ENCODE peak calls at places on chromosomes 13 and 19, in four cellular contexts. Q, A, X and O are unnamed samples.
A peak's percentile ranks its signal among the peaks of the same experiment; 100 is the strongest.

GRCh38 chr19:54420068-54420382 is 4.8 kb downstream of the TTYH1 start:
- DNase-seq in Q (no peak), A (no peak), X (no peak), O (no peak)

GRCh38 chr13:20828540-20829364 is 55.0 kb upstream of the EEF1AKMT1 start:
- DNase-seq in Q (no peak), A (no peak), X (no peak), O (no peak)

GRCh38 chr13:112391747-112392146 is 15.6 kb downstream of the SPACA7 start:
- DNase-seq in Q (no peak), A (no peak), X (no peak), O (no peak)

GRCh38 chr13:108214511-108215383 is 589 bp downstream of the LIG4 start:
- DNase-seq in Q (no peak), A (no peak), X (peak; percentile 16), O (no peak)

GRCh38 chr19:43596842-43597461 is 557 bp downstream of the ZNF576 start:
- DNase-seq in Q (no peak), A (no peak), X (no peak), O (no peak)

GRCh38 chr13:32905063-32905863 is 111.0 kb upstream of the KL start:
- DNase-seq in Q (peak; percentile 86), A (no peak), X (no peak), O (no peak)

GRCh38 chr19:31214997-31215396 is 134.2 kb downstream of the TSHZ3 start:
- DNase-seq in Q (peak; percentile 36), A (no peak), X (no peak), O (no peak)

GRCh38 chr19:11699931-11700794 is 38.6 kb downstream of the ZNF823 start:
- DNase-seq in Q (peak; percentile 20), A (no peak), X (peak; percentile 17), O (no peak)

GRCh38 chr19:48510421-48511268 is 990 bp downstream of the LMTK3 start:
- DNase-seq in Q (peak; percentile 22), A (no peak), X (peak; percentile 66), O (peak; percentile 64)

GRCh38 chr19:2454962-2455409 is 1.8 kb downstream of the LMNB2 start:
- DNase-seq in Q (no peak), A (no peak), X (no peak), O (no peak)

GRCh38 chr13:84405286-84405685 is 523.0 kb upstream of the SLITRK1 start:
- DNase-seq in Q (peak; percentile 58), A (no peak), X (no peak), O (no peak)

GRCh38 chr13:109344552-109345157 is 441.7 kb downstream of the IRS2 start:
- DNase-seq in Q (peak; percentile 76), A (no peak), X (no peak), O (no peak)

DNA sequence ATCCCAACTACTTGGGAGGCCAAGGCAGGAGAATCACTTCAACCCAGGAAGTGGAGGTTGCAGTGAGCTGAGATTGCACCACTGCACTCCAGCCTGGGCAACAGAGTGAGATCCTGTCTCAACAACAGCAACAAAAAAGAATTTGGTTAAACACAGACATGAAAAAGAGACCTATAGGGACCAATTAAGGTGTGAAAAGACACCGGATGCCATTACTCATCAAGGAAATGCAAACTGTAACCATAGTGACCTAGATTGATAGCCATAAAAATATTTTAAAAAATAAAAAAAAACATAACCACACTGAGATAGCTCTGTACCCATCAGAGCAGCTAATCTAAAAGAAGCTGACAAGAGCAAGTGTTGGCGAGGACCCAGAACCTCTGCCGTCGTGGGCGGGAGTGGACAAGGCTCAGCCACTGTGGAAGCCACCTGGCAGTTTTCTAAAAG is 37.1 kb upstream of the ISYNA1 start:
- DNase-seq in Q (no peak), A (no peak), X (no peak), O (no peak)
- TF ChIP-seq CTCF in Q (no peak), A (no peak), X (no peak), O (no peak)

DNA sequence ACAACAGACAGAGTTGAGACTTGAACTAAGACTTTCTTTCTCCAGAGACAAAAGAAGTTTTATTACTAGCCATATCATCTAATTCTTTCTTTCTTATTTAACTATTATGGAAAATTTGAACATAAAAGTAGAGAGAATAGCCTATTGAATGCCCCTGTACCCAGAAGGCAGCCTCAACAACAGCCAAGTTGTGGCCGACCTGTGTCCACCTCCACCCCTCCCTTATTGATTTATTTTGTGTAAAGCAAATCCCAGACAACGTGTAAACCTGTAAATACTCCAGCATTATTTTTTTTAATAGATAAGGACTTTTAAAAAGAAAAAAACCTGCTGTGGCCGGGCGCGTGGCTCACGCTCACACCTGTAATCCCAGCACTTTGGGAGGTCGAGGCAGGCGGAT is 26.1 kb upstream of the FXYD3 start:
- DNase-seq in Q (no peak), A (no peak), X (no peak), O (no peak)
- H3K4me1 ChIP-seq in Q (peaks cover 17% of the 10 kb centered on the region), A (no peaks in the 10 kb centered on the region), X (peaks cover 24% of the 10 kb centered on the region), O (peaks cover 9% of the 10 kb centered on the region)

DNA sequence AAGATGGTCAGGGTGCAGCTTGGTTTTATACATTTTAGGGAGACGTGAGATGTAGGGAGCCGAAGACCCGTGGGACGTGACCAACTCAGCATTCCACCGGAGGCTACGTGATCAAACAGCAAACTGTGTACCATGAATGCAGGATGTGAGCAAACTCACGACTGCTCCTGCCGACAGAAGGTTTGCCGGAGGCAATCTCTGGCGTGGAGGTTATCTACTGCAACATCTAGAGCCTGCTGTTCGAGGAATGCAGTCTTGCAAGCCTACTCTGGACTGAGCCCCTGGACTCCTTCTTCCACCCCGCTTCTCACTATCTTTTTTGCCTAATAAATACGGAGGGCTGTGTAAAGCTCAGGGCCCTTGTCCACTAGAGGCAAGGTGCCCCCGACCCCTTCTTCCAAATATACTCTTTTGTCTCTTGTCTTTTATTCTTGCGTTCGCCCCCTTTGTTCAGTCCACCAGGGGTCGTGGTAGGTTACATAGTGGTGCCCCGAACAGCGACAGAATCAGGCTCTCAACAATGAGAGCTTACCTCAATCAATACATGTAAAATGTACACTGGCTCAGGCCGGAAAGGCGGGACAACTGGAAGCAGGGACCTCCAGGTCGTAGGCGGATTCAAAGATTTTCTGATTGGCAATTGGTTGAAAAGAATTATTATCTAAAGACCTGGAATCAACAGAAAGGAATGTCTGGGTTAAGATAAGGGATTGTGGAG is 8.9 kb upstream of the OR1I1 start:
- DNase-seq in Q (no peak), A (no peak), X (no peak), O (no peak)
- TF ChIP-seq CTCF in Q (no peak), A (no peak), X (no peak), O (no peak)

GRCh38 chr13:114022876-114023275 is 49.0 kb upstream of the C13orf46 start:
- DNase-seq in Q (no peak), A (no peak), X (no peak), O (no peak)
- H3K4me1 ChIP-seq in Q (peaks cover 28% of the 10 kb centered on the region), A (peaks cover 13% of the 10 kb centered on the region), X (peaks cover 7% of the 10 kb centered on the region), O (peaks cover 24% of the 10 kb centered on the region)